ENCODE peak calls at places on chromosome 18, in eight cellular contexts. U, W, N, A, Q, D, K and I are unnamed samples.
A peak's percentile ranks its signal among the peaks of the same experiment; 100 is the strongest.

GRCh38 chr18:61556862-61557261 is 223.6 kb downstream of the CDH20 start:
- DNase-seq in U (no peak), W (no peak), N (no peak), A (no peak), Q (no peak), D (no peak), K (no peak), I (no peak)

GRCh38 chr18:10926565-10927194 is 222.7 kb downstream of the PIEZO2 start:
- DNase-seq in U (no peak), W (no peak), N (peak; percentile 78), A (no peak), Q (peak; percentile 68), D (no peak), K (no peak), I (no peak)

GRCh38 chr18:28905509-28905908 is 728.6 kb upstream of the CDH2 start:
- DNase-seq in U (no peak), W (no peak), N (peak; percentile 86), A (no peak), Q (peak; percentile 67), D (no peak), K (no peak), I (no peak)

GRCh38 chr18:79791141-79791972 is 6.4 kb upstream of the KCNG2 start:
- DNase-seq in U (no peak), W (peak; percentile 63), N (peak; percentile 97), A (no peak), Q (peak; percentile 100), D (no peak), K (peak; percentile 43), I (no peak)

GRCh38 chr18:250685-251084 is 17.2 kb downstream of the THOC1 start:
- DNase-seq in U (no peak), W (no peak), N (peak; percentile 14), A (no peak), Q (no peak), D (no peak), K (no peak), I (no peak)

GRCh38 chr18:23069481-23069880 is 65.8 kb upstream of the CABLES1 start:
- DNase-seq in U (no peak), W (no peak), N (no peak), A (no peak), Q (no peak), D (peak; percentile 58), K (no peak), I (no peak)

GRCh38 chr18:24185805-24186204 is 46.9 kb downstream of the CABYR start:
- DNase-seq in U (no peak), W (no peak), N (peak; percentile 70), A (no peak), Q (peak; percentile 37), D (no peak), K (no peak), I (no peak)

GRCh38 chr18:44840053-44840826 is 159.6 kb downstream of the SETBP1 start:
- DNase-seq in U (no peak), W (no peak), N (peak; percentile 14), A (no peak), Q (peak; percentile 50), D (no peak), K (no peak), I (no peak)

GRCh38 chr18:45670281-45670962 is 53.6 kb upstream of the SLC14A1 start:
- DNase-seq in U (peak; percentile 39), W (no peak), N (peak; percentile 88), A (no peak), Q (peak; percentile 87), D (peak; percentile 59), K (no peak), I (no peak)

GRCh38 chr18:36428431-36429029 is 131.0 kb downstream of the FHOD3 start:
- DNase-seq in U (no peak), W (no peak), N (no peak), A (no peak), Q (no peak), D (no peak), K (no peak), I (no peak)

GRCh38 chr18:11994708-11995444 is 13.6 kb downstream of the IMPA2 start:
- DNase-seq in U (peak; percentile 92), W (peak; percentile 78), N (peak; percentile 21), A (no peak), Q (no peak), D (no peak), K (peak; percentile 54), I (no peak)

GRCh38 chr18:11037841-11038240 is 111.5 kb downstream of the PIEZO2 start:
- DNase-seq in U (no peak), W (no peak), N (no peak), A (no peak), Q (no peak), D (no peak), K (no peak), I (no peak)

GRCh38 chr18:14976736-14977430 is 228.9 kb downstream of the ANKRD30B start:
- DNase-seq in U (no peak), W (no peak), N (no peak), A (no peak), Q (no peak), D (no peak), K (no peak), I (no peak)

GRCh38 chr18:59272221-59272888 is 899 bp downstream of the RAX start:
- DNase-seq in U (peak; percentile 73), W (no peak), N (no peak), A (no peak), Q (no peak), D (no peak), K (no peak), I (no peak)
- H3K27me3 ChIP-seq in U (peaks cover 98% of the 10 kb centered on the region), W (peaks cover 61% of the 10 kb centered on the region), N (peaks cover 86% of the 10 kb centered on the region), A (peaks cover 33% of the 10 kb centered on the region), Q (peaks cover 100% of the 10 kb centered on the region), D (peaks cover 51% of the 10 kb centered on the region), K (peaks cover 99% of the 10 kb centered on the region), I (peaks cover 29% of the 10 kb centered on the region)

GRCh38 chr18:59374112-59374511 is 15.0 kb upstream of the LMAN1 start:
- DNase-seq in U (no peak), W (no peak), N (no peak), A (no peak), Q (no peak), D (no peak), K (no peak), I (no peak)

GRCh38 chr18:59377938-59378337 is 18.9 kb upstream of the LMAN1 start:
- DNase-seq in U (no peak), W (no peak), N (no peak), A (no peak), Q (no peak), D (no peak), K (no peak), I (no peak)

GRCh38 chr18:59379772-59380530 is 20.9 kb upstream of the LMAN1 start:
- DNase-seq in U (no peak), W (no peak), N (peak; percentile 6), A (no peak), Q (peak; percentile 58), D (no peak), K (no peak), I (no peak)

GRCh38 chr18:59372975-59373374 is 13.9 kb upstream of the LMAN1 start:
- DNase-seq in U (no peak), W (no peak), N (no peak), A (no peak), Q (no peak), D (no peak), K (no peak), I (no peak)

GRCh38 chr18:59376351-59376935 is 17.4 kb upstream of the LMAN1 start:
- DNase-seq in U (peak; percentile 66), W (no peak), N (no peak), A (no peak), Q (no peak), D (no peak), K (no peak), I (no peak)
- H3K27me3 ChIP-seq in U (peaks cover 52% of the 10 kb centered on the region), W (peaks cover 3% of the 10 kb centered on the region), N (no peaks in the 10 kb centered on the region), A (no peaks in the 10 kb centered on the region), Q (peaks cover 42% of the 10 kb centered on the region), D (peaks cover 14% of the 10 kb centered on the region), K (no peaks in the 10 kb centered on the region), I (no peaks in the 10 kb centered on the region)

GRCh38 chr18:58965291-58965929 is 100.7 kb downstream of the ZNF532 start:
- DNase-seq in U (peak; percentile 38), W (no peak), N (no peak), A (no peak), Q (no peak), D (no peak), K (no peak), I (no peak)

GRCh38 chr18:58962331-58962730 is 97.7 kb downstream of the ZNF532 start:
- DNase-seq in U (peak; percentile 22), W (no peak), N (no peak), A (no peak), Q (no peak), D (no peak), K (no peak), I (no peak)

GRCh38 chr18:58967643-58968291 is 103.1 kb downstream of the ZNF532 start:
- DNase-seq in U (peak; percentile 32), W (no peak), N (no peak), A (no peak), Q (no peak), D (no peak), K (no peak), I (no peak)

GRCh38 chr18:58965930-58966662 is 101.4 kb downstream of the ZNF532 start:
- DNase-seq in U (no peak), W (no peak), N (no peak), A (no peak), Q (no peak), D (no peak), K (no peak), I (no peak)

GRCh38 chr18:58966704-58967103 is 102.0 kb downstream of the ZNF532 start:
- DNase-seq in U (no peak), W (no peak), N (no peak), A (no peak), Q (no peak), D (no peak), K (no peak), I (no peak)
- H3K27me3 ChIP-seq in U (no peaks in the 10 kb centered on the region), W (no peaks in the 10 kb centered on the region), N (no peaks in the 10 kb centered on the region), A (no peaks in the 10 kb centered on the region), Q (no peaks in the 10 kb centered on the region), D (peaks cover 2% of the 10 kb centered on the region), K (no peaks in the 10 kb centered on the region), I (no peaks in the 10 kb centered on the region)

GRCh38 chr18:75207298-75208054 is 1.5 kb downstream of the PTGR3 start:
- DNase-seq in U (no peak), W (no peak), N (peak; percentile 65), A (no peak), Q (no peak), D (no peak), K (no peak), I (no peak)

GRCh38 chr18:75204262-75204977 is 4.5 kb downstream of the PTGR3 start:
- DNase-seq in U (peak; percentile 72), W (peak; percentile 67), N (peak; percentile 41), A (no peak), Q (peak; percentile 40), D (no peak), K (no peak), I (no peak)

GRCh38 chr18:75206637-75207297 is 2.2 kb downstream of the PTGR3 start:
- DNase-seq in U (no peak), W (no peak), N (no peak), A (no peak), Q (no peak), D (no peak), K (no peak), I (no peak)

GRCh38 chr18:75204978-75205759 is 3.8 kb downstream of the PTGR3 start:
- DNase-seq in U (peak; percentile 77), W (peak; percentile 61), N (no peak), A (no peak), Q (no peak), D (no peak), K (no peak), I (no peak)

GRCh38 chr18:75205760-75206109 is 3.2 kb downstream of the PTGR3 start:
- DNase-seq in U (no peak), W (no peak), N (no peak), A (no peak), Q (no peak), D (no peak), K (no peak), I (no peak)
- H3K27me3 ChIP-seq in U (peaks cover 74% of the 10 kb centered on the region), W (no peaks in the 10 kb centered on the region), N (no peaks in the 10 kb centered on the region), A (no peaks in the 10 kb centered on the region), Q (peaks cover 57% of the 10 kb centered on the region), D (no peaks in the 10 kb centered on the region), K (no peaks in the 10 kb centered on the region), I (no peaks in the 10 kb centered on the region)